ENCODE peak calls at places on chromosomes 16 and 17, in five cellular contexts. One of them, this sample, is unnamed.

GRCh38 chr17:74646231-74646630 is 22.7 kb upstream of the CD300E start:
- DNase-seq in PC-9: no peak
- DNase-seq in stimulated activated CD8-positive, alpha-beta memory T cell treated with anti-CD3 and anti-CD28 coated beads, Interleukin-4, amount 100 ng/mL, for 48 hours: no peak
- DNase-seq in transverse colon: no peak
- DNase-seq in EL: peak
- DNase-seq in this sample: no peak

GRCh38 chr16:27984121-27984520 is 79.4 kb downstream of the GSG1L start:
- DNase-seq in transverse colon: no peak
- DNase-seq in EL: no peak
- DNase-seq in PC-9: no peak
- DNase-seq in stimulated activated CD8-positive, alpha-beta memory T cell treated with anti-CD3 and anti-CD28 coated beads, Interleukin-4, amount 100 ng/mL, for 48 hours: no peak
- DNase-seq in this sample: no peak

GRCh38 chr16:24273511-24273910 is 17.4 kb downstream of the CACNG3 start:
- DNase-seq in PC-9: peak
- DNase-seq in stimulated activated CD8-positive, alpha-beta memory T cell treated with anti-CD3 and anti-CD28 coated beads, Interleukin-4, amount 100 ng/mL, for 48 hours: no peak
- DNase-seq in transverse colon: no peak
- DNase-seq in EL: peak
- DNase-seq in this sample: peak

GRCh38 chr16:85436207-85436606 is 176.9 kb upstream of the GSE1 start:
- DNase-seq in stimulated activated CD8-positive, alpha-beta memory T cell treated with anti-CD3 and anti-CD28 coated beads, Interleukin-4, amount 100 ng/mL, for 48 hours: no peak
- DNase-seq in PC-9: no peak
- DNase-seq in EL: no peak
- DNase-seq in transverse colon: no peak
- DNase-seq in this sample: peak

GRCh38 chr16:25988089-25988488 is 296.3 kb downstream of the HS3ST4 start:
- DNase-seq in EL: no peak
- DNase-seq in stimulated activated CD8-positive, alpha-beta memory T cell treated with anti-CD3 and anti-CD28 coated beads, Interleukin-4, amount 100 ng/mL, for 48 hours: no peak
- DNase-seq in PC-9: no peak
- DNase-seq in transverse colon: no peak
- DNase-seq in this sample: no peak

GRCh38 chr16:50296807-50297206 is 30.5 kb downstream of the ADCY7 start:
- DNase-seq in EL: no peak
- DNase-seq in transverse colon: no peak
- DNase-seq in stimulated activated CD8-positive, alpha-beta memory T cell treated with anti-CD3 and anti-CD28 coated beads, Interleukin-4, amount 100 ng/mL, for 48 hours: no peak
- DNase-seq in PC-9: no peak
- DNase-seq in this sample: no peak

GRCh38 chr17:43467981-43468541 is 15.7 kb upstream of the DHX8 start:
- DNase-seq in EL: peak
- DNase-seq in PC-9: no peak
- DNase-seq in stimulated activated CD8-positive, alpha-beta memory T cell treated with anti-CD3 and anti-CD28 coated beads, Interleukin-4, amount 100 ng/mL, for 48 hours: no peak
- DNase-seq in transverse colon: no peak
- DNase-seq in this sample: peak

GRCh38 chr16:19118938-19119431 is 5.2 kb downstream of the ITPRIPL2 start:
- DNase-seq in EL: peak
- DNase-seq in PC-9: peak
- DNase-seq in transverse colon: peak
- DNase-seq in stimulated activated CD8-positive, alpha-beta memory T cell treated with anti-CD3 and anti-CD28 coated beads, Interleukin-4, amount 100 ng/mL, for 48 hours: peak
- DNase-seq in this sample: peak

GRCh38 chr17:40945414-40945813 is 8.0 kb upstream of the KRT23 start:
- DNase-seq in PC-9: no peak
- DNase-seq in stimulated activated CD8-positive, alpha-beta memory T cell treated with anti-CD3 and anti-CD28 coated beads, Interleukin-4, amount 100 ng/mL, for 48 hours: no peak
- DNase-seq in transverse colon: no peak
- DNase-seq in EL: no peak
- DNase-seq in this sample: no peak